ENCODE peak calls at places on chromosomes 2 and 18, in nine cellular contexts. One of them, this sample, is unnamed.

GRCh38 chr18:31041346-31042067 is 1.0 kb downstream of the DSC3 start:
- DNase-seq in mesenchymal stem cell: peak
- DNase-seq in fibroblast of mammary gland: no peak
- DNase-seq in stimulated activated CD4-positive, alpha-beta T cell treated with anti-CD3 and anti-CD28 coated beads, Interleukin-4, amount 100 ng/mL, for 4 hours: no peak
- DNase-seq in tibial artery: no peak
- DNase-seq in occipital lobe: no peak
- DNase-seq in central memory CD4-positive, alpha-beta T cell: no peak
- DNase-seq in Calu3: peak
- DNase-seq in NAMALWA: no peak
- DNase-seq in this sample: peak

GRCh38 chr2:197927994-197928393 is 123.6 kb downstream of the PLCL1 start:
- DNase-seq in mesenchymal stem cell: no peak
- DNase-seq in fibroblast of mammary gland: peak
- DNase-seq in stimulated activated CD4-positive, alpha-beta T cell treated with anti-CD3 and anti-CD28 coated beads, Interleukin-4, amount 100 ng/mL, for 4 hours: no peak
- DNase-seq in tibial artery: no peak
- DNase-seq in occipital lobe: no peak
- DNase-seq in central memory CD4-positive, alpha-beta T cell: no peak
- DNase-seq in Calu3: no peak
- DNase-seq in NAMALWA: no peak
- DNase-seq in this sample: no peak

GRCh38 chr2:230590333-230590732 is 122.3 kb upstream of the CAB39 start:
- DNase-seq in mesenchymal stem cell: no peak
- DNase-seq in fibroblast of mammary gland: no peak
- DNase-seq in stimulated activated CD4-positive, alpha-beta T cell treated with anti-CD3 and anti-CD28 coated beads, Interleukin-4, amount 100 ng/mL, for 4 hours: no peak
- DNase-seq in tibial artery: no peak
- DNase-seq in occipital lobe: no peak
- DNase-seq in central memory CD4-positive, alpha-beta T cell: no peak
- DNase-seq in Calu3: no peak
- DNase-seq in NAMALWA: no peak
- DNase-seq in this sample: no peak

GRCh38 chr2:212619954-212620353 is 81.4 kb upstream of the ERBB4 start:
- DNase-seq in mesenchymal stem cell: no peak
- DNase-seq in fibroblast of mammary gland: peak
- DNase-seq in stimulated activated CD4-positive, alpha-beta T cell treated with anti-CD3 and anti-CD28 coated beads, Interleukin-4, amount 100 ng/mL, for 4 hours: no peak
- DNase-seq in tibial artery: no peak
- DNase-seq in occipital lobe: no peak
- DNase-seq in central memory CD4-positive, alpha-beta T cell: no peak
- DNase-seq in Calu3: no peak
- DNase-seq in NAMALWA: no peak
- DNase-seq in this sample: no peak

GRCh38 chr2:128390991-128391630 is 72.4 kb upstream of the HS6ST1 start:
- DNase-seq in mesenchymal stem cell: no peak
- DNase-seq in fibroblast of mammary gland: no peak
- DNase-seq in stimulated activated CD4-positive, alpha-beta T cell treated with anti-CD3 and anti-CD28 coated beads, Interleukin-4, amount 100 ng/mL, for 4 hours: no peak
- DNase-seq in tibial artery: peak
- DNase-seq in occipital lobe: no peak
- DNase-seq in central memory CD4-positive, alpha-beta T cell: no peak
- DNase-seq in Calu3: no peak
- DNase-seq in NAMALWA: no peak
- DNase-seq in this sample: peak

GRCh38 chr2:64482765-64483504 is 29.0 kb downstream of the LGALSL start:
- DNase-seq in mesenchymal stem cell: peak
- DNase-seq in fibroblast of mammary gland: peak
- DNase-seq in stimulated activated CD4-positive, alpha-beta T cell treated with anti-CD3 and anti-CD28 coated beads, Interleukin-4, amount 100 ng/mL, for 4 hours: no peak
- DNase-seq in tibial artery: no peak
- DNase-seq in occipital lobe: no peak
- DNase-seq in central memory CD4-positive, alpha-beta T cell: no peak
- DNase-seq in Calu3: peak
- DNase-seq in NAMALWA: no peak
- DNase-seq in this sample: no peak

GRCh38 chr2:72738096-72738495 is 87.7 kb downstream of the EXOC6B start:
- DNase-seq in mesenchymal stem cell: no peak
- DNase-seq in fibroblast of mammary gland: peak
- DNase-seq in stimulated activated CD4-positive, alpha-beta T cell treated with anti-CD3 and anti-CD28 coated beads, Interleukin-4, amount 100 ng/mL, for 4 hours: no peak
- DNase-seq in tibial artery: no peak
- DNase-seq in occipital lobe: no peak
- DNase-seq in central memory CD4-positive, alpha-beta T cell: no peak
- DNase-seq in Calu3: no peak
- DNase-seq in NAMALWA: no peak
- DNase-seq in this sample: no peak

GRCh38 chr2:69915050-69915945 is at the start of gene MXD1:
- DNase-seq in mesenchymal stem cell: peak
- DNase-seq in fibroblast of mammary gland: no peak
- DNase-seq in stimulated activated CD4-positive, alpha-beta T cell treated with anti-CD3 and anti-CD28 coated beads, Interleukin-4, amount 100 ng/mL, for 4 hours: no peak
- DNase-seq in tibial artery: no peak
- DNase-seq in occipital lobe: no peak
- DNase-seq in central memory CD4-positive, alpha-beta T cell: no peak
- DNase-seq in Calu3: no peak
- DNase-seq in NAMALWA: peak
- DNase-seq in this sample: peak

GRCh38 chr18:44090453-44090852 is 590.2 kb upstream of the SETBP1 start:
- DNase-seq in mesenchymal stem cell: no peak
- DNase-seq in fibroblast of mammary gland: no peak
- DNase-seq in stimulated activated CD4-positive, alpha-beta T cell treated with anti-CD3 and anti-CD28 coated beads, Interleukin-4, amount 100 ng/mL, for 4 hours: no peak
- DNase-seq in tibial artery: no peak
- DNase-seq in occipital lobe: no peak
- DNase-seq in central memory CD4-positive, alpha-beta T cell: no peak
- DNase-seq in Calu3: no peak
- DNase-seq in NAMALWA: no peak
- DNase-seq in this sample: no peak

GRCh38 chr18:13267517-13267916 is 49.0 kb downstream of the LDLRAD4 start:
- DNase-seq in mesenchymal stem cell: no peak
- DNase-seq in fibroblast of mammary gland: no peak
- DNase-seq in stimulated activated CD4-positive, alpha-beta T cell treated with anti-CD3 and anti-CD28 coated beads, Interleukin-4, amount 100 ng/mL, for 4 hours: no peak
- DNase-seq in tibial artery: no peak
- DNase-seq in occipital lobe: no peak
- DNase-seq in central memory CD4-positive, alpha-beta T cell: no peak
- DNase-seq in Calu3: no peak
- DNase-seq in NAMALWA: no peak
- DNase-seq in this sample: no peak

GRCh38 chr2:3594493-3595281 is at the start of gene COLEC11:
- DNase-seq in mesenchymal stem cell: peak
- DNase-seq in fibroblast of mammary gland: no peak
- DNase-seq in stimulated activated CD4-positive, alpha-beta T cell treated with anti-CD3 and anti-CD28 coated beads, Interleukin-4, amount 100 ng/mL, for 4 hours: no peak
- DNase-seq in tibial artery: peak
- DNase-seq in occipital lobe: no peak
- DNase-seq in central memory CD4-positive, alpha-beta T cell: no peak
- DNase-seq in Calu3: no peak
- DNase-seq in NAMALWA: no peak
- DNase-seq in this sample: no peak

GRCh38 chr18:77063256-77063655 is 69.3 kb downstream of the MBP start:
- DNase-seq in mesenchymal stem cell: no peak
- DNase-seq in fibroblast of mammary gland: peak
- DNase-seq in stimulated activated CD4-positive, alpha-beta T cell treated with anti-CD3 and anti-CD28 coated beads, Interleukin-4, amount 100 ng/mL, for 4 hours: peak
- DNase-seq in tibial artery: no peak
- DNase-seq in occipital lobe: no peak
- DNase-seq in central memory CD4-positive, alpha-beta T cell: peak
- DNase-seq in Calu3: no peak
- DNase-seq in NAMALWA: peak
- DNase-seq in this sample: no peak

GRCh38 chr2:218856896-218857243 is 2.7 kb upstream of the WNT6 start:
- DNase-seq in mesenchymal stem cell: no peak
- DNase-seq in fibroblast of mammary gland: no peak
- DNase-seq in stimulated activated CD4-positive, alpha-beta T cell treated with anti-CD3 and anti-CD28 coated beads, Interleukin-4, amount 100 ng/mL, for 4 hours: no peak
- DNase-seq in tibial artery: no peak
- DNase-seq in occipital lobe: no peak
- DNase-seq in central memory CD4-positive, alpha-beta T cell: no peak
- DNase-seq in Calu3: no peak
- DNase-seq in NAMALWA: no peak
- DNase-seq in this sample: no peak

GRCh38 chr2:120986898-120987650 is 251.4 kb downstream of the GLI2 start:
- DNase-seq in mesenchymal stem cell: no peak
- DNase-seq in fibroblast of mammary gland: no peak
- DNase-seq in stimulated activated CD4-positive, alpha-beta T cell treated with anti-CD3 and anti-CD28 coated beads, Interleukin-4, amount 100 ng/mL, for 4 hours: no peak
- DNase-seq in tibial artery: peak
- DNase-seq in occipital lobe: no peak
- DNase-seq in central memory CD4-positive, alpha-beta T cell: no peak
- DNase-seq in Calu3: no peak
- DNase-seq in NAMALWA: no peak
- DNase-seq in this sample: no peak

GRCh38 chr2:85917887-85918795 is 29.4 kb upstream of the ST3GAL5 start:
- DNase-seq in mesenchymal stem cell: no peak
- DNase-seq in fibroblast of mammary gland: no peak
- DNase-seq in stimulated activated CD4-positive, alpha-beta T cell treated with anti-CD3 and anti-CD28 coated beads, Interleukin-4, amount 100 ng/mL, for 4 hours: no peak
- DNase-seq in tibial artery: no peak
- DNase-seq in occipital lobe: no peak
- DNase-seq in central memory CD4-positive, alpha-beta T cell: no peak
- DNase-seq in Calu3: no peak
- DNase-seq in NAMALWA: no peak
- DNase-seq in this sample: no peak

GRCh38 chr2:189221811-189222210 is 42.2 kb upstream of the COL5A2 start:
- DNase-seq in mesenchymal stem cell: peak
- DNase-seq in fibroblast of mammary gland: peak
- DNase-seq in stimulated activated CD4-positive, alpha-beta T cell treated with anti-CD3 and anti-CD28 coated beads, Interleukin-4, amount 100 ng/mL, for 4 hours: no peak
- DNase-seq in tibial artery: no peak
- DNase-seq in occipital lobe: no peak
- DNase-seq in central memory CD4-positive, alpha-beta T cell: no peak
- DNase-seq in Calu3: no peak
- DNase-seq in NAMALWA: no peak
- DNase-seq in this sample: no peak

GRCh38 chr2:14583802-14584201 is 48.7 kb upstream of the LRATD1 start:
- DNase-seq in mesenchymal stem cell: no peak
- DNase-seq in fibroblast of mammary gland: no peak
- DNase-seq in stimulated activated CD4-positive, alpha-beta T cell treated with anti-CD3 and anti-CD28 coated beads, Interleukin-4, amount 100 ng/mL, for 4 hours: no peak
- DNase-seq in tibial artery: no peak
- DNase-seq in occipital lobe: no peak
- DNase-seq in central memory CD4-positive, alpha-beta T cell: no peak
- DNase-seq in Calu3: no peak
- DNase-seq in NAMALWA: no peak
- DNase-seq in this sample: no peak

GRCh38 chr2:217849154-217849553 is 153.6 kb downstream of the TNS1 start:
- DNase-seq in mesenchymal stem cell: no peak
- DNase-seq in fibroblast of mammary gland: no peak
- DNase-seq in stimulated activated CD4-positive, alpha-beta T cell treated with anti-CD3 and anti-CD28 coated beads, Interleukin-4, amount 100 ng/mL, for 4 hours: no peak
- DNase-seq in tibial artery: no peak
- DNase-seq in occipital lobe: no peak
- DNase-seq in central memory CD4-positive, alpha-beta T cell: no peak
- DNase-seq in Calu3: no peak
- DNase-seq in NAMALWA: no peak
- DNase-seq in this sample: no peak

GRCh38 chr18:74899554-74899953 is 301.9 kb downstream of the ZNF407 start:
- DNase-seq in mesenchymal stem cell: no peak
- DNase-seq in fibroblast of mammary gland: no peak
- DNase-seq in stimulated activated CD4-positive, alpha-beta T cell treated with anti-CD3 and anti-CD28 coated beads, Interleukin-4, amount 100 ng/mL, for 4 hours: no peak
- DNase-seq in tibial artery: peak
- DNase-seq in occipital lobe: no peak
- DNase-seq in central memory CD4-positive, alpha-beta T cell: no peak
- DNase-seq in Calu3: peak
- DNase-seq in NAMALWA: no peak
- DNase-seq in this sample: no peak

GRCh38 chr2:15708865-15709820 is 117.5 kb downstream of the DDX1 start:
- DNase-seq in mesenchymal stem cell: no peak
- DNase-seq in fibroblast of mammary gland: no peak
- DNase-seq in stimulated activated CD4-positive, alpha-beta T cell treated with anti-CD3 and anti-CD28 coated beads, Interleukin-4, amount 100 ng/mL, for 4 hours: no peak
- DNase-seq in tibial artery: no peak
- DNase-seq in occipital lobe: no peak
- DNase-seq in central memory CD4-positive, alpha-beta T cell: no peak
- DNase-seq in Calu3: no peak
- DNase-seq in NAMALWA: no peak
- DNase-seq in this sample: no peak

GRCh38 chr2:224395646-224396390 is 6.1 kb downstream of the FAM124B start:
- DNase-seq in mesenchymal stem cell: no peak
- DNase-seq in fibroblast of mammary gland: no peak
- DNase-seq in stimulated activated CD4-positive, alpha-beta T cell treated with anti-CD3 and anti-CD28 coated beads, Interleukin-4, amount 100 ng/mL, for 4 hours: no peak
- DNase-seq in tibial artery: no peak
- DNase-seq in occipital lobe: no peak
- DNase-seq in central memory CD4-positive, alpha-beta T cell: no peak
- DNase-seq in Calu3: no peak
- DNase-seq in NAMALWA: no peak
- DNase-seq in this sample: no peak

GRCh38 chr2:241863021-241863954 is 4.6 kb upstream of the PDCD1 start:
- DNase-seq in mesenchymal stem cell: no peak
- DNase-seq in fibroblast of mammary gland: peak
- DNase-seq in stimulated activated CD4-positive, alpha-beta T cell treated with anti-CD3 and anti-CD28 coated beads, Interleukin-4, amount 100 ng/mL, for 4 hours: peak
- DNase-seq in tibial artery: no peak
- DNase-seq in occipital lobe: no peak
- DNase-seq in central memory CD4-positive, alpha-beta T cell: peak
- DNase-seq in Calu3: no peak
- DNase-seq in NAMALWA: no peak
- DNase-seq in this sample: no peak

GRCh38 chr2:191358325-191359025 is 113.3 kb downstream of the MYO1B start:
- DNase-seq in mesenchymal stem cell: no peak
- DNase-seq in fibroblast of mammary gland: no peak
- DNase-seq in stimulated activated CD4-positive, alpha-beta T cell treated with anti-CD3 and anti-CD28 coated beads, Interleukin-4, amount 100 ng/mL, for 4 hours: no peak
- DNase-seq in tibial artery: no peak
- DNase-seq in occipital lobe: no peak
- DNase-seq in central memory CD4-positive, alpha-beta T cell: no peak
- DNase-seq in Calu3: no peak
- DNase-seq in NAMALWA: no peak
- DNase-seq in this sample: no peak

GRCh38 chr2:31254237-31255203 is 20.6 kb downstream of the EHD3 start:
- DNase-seq in mesenchymal stem cell: no peak
- DNase-seq in fibroblast of mammary gland: no peak
- DNase-seq in stimulated activated CD4-positive, alpha-beta T cell treated with anti-CD3 and anti-CD28 coated beads, Interleukin-4, amount 100 ng/mL, for 4 hours: no peak
- DNase-seq in tibial artery: no peak
- DNase-seq in occipital lobe: no peak
- DNase-seq in central memory CD4-positive, alpha-beta T cell: no peak
- DNase-seq in Calu3: no peak
- DNase-seq in NAMALWA: no peak
- DNase-seq in this sample: no peak

GRCh38 chr2:176138526-176139169 is 9.1 kb downstream of the HOXD8 start:
- DNase-seq in mesenchymal stem cell: no peak
- DNase-seq in fibroblast of mammary gland: peak
- DNase-seq in stimulated activated CD4-positive, alpha-beta T cell treated with anti-CD3 and anti-CD28 coated beads, Interleukin-4, amount 100 ng/mL, for 4 hours: no peak
- DNase-seq in tibial artery: peak
- DNase-seq in occipital lobe: no peak
- DNase-seq in central memory CD4-positive, alpha-beta T cell: no peak
- DNase-seq in Calu3: no peak
- DNase-seq in NAMALWA: no peak
- DNase-seq in this sample: no peak

GRCh38 chr2:28589746-28590463 is 94.0 kb downstream of the PLB1 start:
- DNase-seq in mesenchymal stem cell: no peak
- DNase-seq in fibroblast of mammary gland: no peak
- DNase-seq in stimulated activated CD4-positive, alpha-beta T cell treated with anti-CD3 and anti-CD28 coated beads, Interleukin-4, amount 100 ng/mL, for 4 hours: no peak
- DNase-seq in tibial artery: no peak
- DNase-seq in occipital lobe: no peak
- DNase-seq in central memory CD4-positive, alpha-beta T cell: no peak
- DNase-seq in Calu3: no peak
- DNase-seq in NAMALWA: no peak
- DNase-seq in this sample: no peak

GRCh38 chr2:226048625-226049024 is 649.1 kb downstream of the NYAP2 start:
- DNase-seq in mesenchymal stem cell: peak
- DNase-seq in fibroblast of mammary gland: peak
- DNase-seq in stimulated activated CD4-positive, alpha-beta T cell treated with anti-CD3 and anti-CD28 coated beads, Interleukin-4, amount 100 ng/mL, for 4 hours: no peak
- DNase-seq in tibial artery: no peak
- DNase-seq in occipital lobe: no peak
- DNase-seq in central memory CD4-positive, alpha-beta T cell: no peak
- DNase-seq in Calu3: peak
- DNase-seq in NAMALWA: no peak
- DNase-seq in this sample: no peak

GRCh38 chr2:241984271-241984655 is 114.7 kb downstream of the RTP5 start:
- DNase-seq in mesenchymal stem cell: no peak
- DNase-seq in fibroblast of mammary gland: no peak
- DNase-seq in stimulated activated CD4-positive, alpha-beta T cell treated with anti-CD3 and anti-CD28 coated beads, Interleukin-4, amount 100 ng/mL, for 4 hours: no peak
- DNase-seq in tibial artery: no peak
- DNase-seq in occipital lobe: no peak
- DNase-seq in central memory CD4-positive, alpha-beta T cell: no peak
- DNase-seq in Calu3: no peak
- DNase-seq in NAMALWA: no peak
- DNase-seq in this sample: no peak

GRCh38 chr2:113056501-113056900 is 2.5 kb upstream of the IL36RN start:
- DNase-seq in mesenchymal stem cell: no peak
- DNase-seq in fibroblast of mammary gland: no peak
- DNase-seq in stimulated activated CD4-positive, alpha-beta T cell treated with anti-CD3 and anti-CD28 coated beads, Interleukin-4, amount 100 ng/mL, for 4 hours: no peak
- DNase-seq in tibial artery: no peak
- DNase-seq in occipital lobe: no peak
- DNase-seq in central memory CD4-positive, alpha-beta T cell: no peak
- DNase-seq in Calu3: no peak
- DNase-seq in NAMALWA: no peak
- DNase-seq in this sample: no peak

GRCh38 chr2:56191617-56192016 is 7.8 kb downstream of the CCDC85A start:
- DNase-seq in mesenchymal stem cell: peak
- DNase-seq in fibroblast of mammary gland: peak
- DNase-seq in stimulated activated CD4-positive, alpha-beta T cell treated with anti-CD3 and anti-CD28 coated beads, Interleukin-4, amount 100 ng/mL, for 4 hours: no peak
- DNase-seq in tibial artery: no peak
- DNase-seq in occipital lobe: peak
- DNase-seq in central memory CD4-positive, alpha-beta T cell: no peak
- DNase-seq in Calu3: peak
- DNase-seq in NAMALWA: peak
- DNase-seq in this sample: peak